ENCODE peak calls at places on chromosomes 12 and 14, in five cellular contexts. L is tibial nerve; O is HL-60; N is CD8-positive, alpha-beta T cell; F is effector memory CD4-positive, alpha-beta T cell. S is an unnamed sample.

GRCh38 chr12:89051065-89051677 is 301.1 kb downstream of the DUSP6 start:
- DNase-seq in L (no peak), O (peak; percentile 53), N (no peak), F (no peak), S (peak; percentile 69)

GRCh38 chr12:57864811-57865751 is 18.6 kb upstream of the CTDSP2 start:
- DNase-seq in L (peak; percentile 58), O (peak; percentile 38), N (peak; percentile 51), F (peak; percentile 28), S (peak; percentile 78)

GRCh38 chr12:75868501-75868900 is 163.1 kb downstream of the PHLDA1 start:
- DNase-seq in L (no peak), O (no peak), N (no peak), F (no peak), S (no peak)

GRCh38 chr14:22689186-22689585 is 45.0 kb upstream of the OR6J1 start:
- DNase-seq in L (no peak), O (no peak), N (no peak), F (no peak), S (peak; percentile 88)

GRCh38 chr12:5945071-5946008 is at the start of gene ANO2:
- DNase-seq in L (no peak), O (no peak), N (no peak), F (no peak), S (no peak)

GRCh38 chr12:47033081-47033480 is 46.3 kb upstream of the PCED1B start:
- DNase-seq in L (peak; percentile 20), O (no peak), N (no peak), F (no peak), S (peak; percentile 42)

GRCh38 chr12:80509781-80510556 is 65.9 kb downstream of the PTPRQ start:
- DNase-seq in L (no peak), O (no peak), N (no peak), F (no peak), S (peak; percentile 74)

GRCh38 chr12:27331299-27331926 is 1.2 kb upstream of the BMAL2 start:
- DNase-seq in L (no peak), O (no peak), N (no peak), F (no peak), S (peak; percentile 89)

GRCh38 chr14:64944861-64945260 is 2.3 kb upstream of the GPX2 start:
- DNase-seq in L (no peak), O (no peak), N (no peak), F (no peak), S (no peak)

GRCh38 chr14:81400852-81401251 is 728 bp upstream of the STON2 start:
- DNase-seq in L (peak; percentile 59), O (no peak), N (no peak), F (no peak), S (peak; percentile 100)

GRCh38 chr12:122726056-122726558 is 4.5 kb downstream of the HCAR1 start:
- DNase-seq in L (no peak), O (peak; percentile 31), N (no peak), F (peak; percentile 3), S (no peak)

GRCh38 chr14:65164068-65164824 is 61.9 kb upstream of the MAX start:
- DNase-seq in L (no peak), O (peak; percentile 7), N (no peak), F (no peak), S (peak; percentile 52)

GRCh38 chr14:22657861-22658260 is 13.7 kb upstream of the OR6J1 start:
- DNase-seq in L (no peak), O (peak; percentile 14), N (no peak), F (no peak), S (peak; percentile 44)

GRCh38 chr12:6229823-6230222 is 29.6 kb downstream of the CD9 start:
- DNase-seq in L (peak; percentile 48), O (peak; percentile 83), N (no peak), F (no peak), S (peak; percentile 86)

GRCh38 chr12:128944956-128945355 is 91.7 kb downstream of the GLT1D1 start:
- DNase-seq in L (no peak), O (no peak), N (no peak), F (no peak), S (no peak)

GRCh38 chr14:104724407-104724980 is 465 bp downstream of the ADSS1 start:
- DNase-seq in L (no peak), O (no peak), N (no peak), F (no peak), S (no peak)

GRCh38 chr12:128266559-128267245 is at the start of gene TMEM132C:
- DNase-seq in L (no peak), O (no peak), N (no peak), F (no peak), S (no peak)

GRCh38 chr12:31318870-31319269 is 7.1 kb downstream of the SINHCAF start:
- DNase-seq in L (no peak), O (no peak), N (no peak), F (no peak), S (no peak)

GRCh38 chr12:129964826-129965457 is 61.1 kb upstream of the TMEM132D start:
- DNase-seq in L (no peak), O (no peak), N (no peak), F (no peak), S (no peak)

GRCh38 chr12:123094349-123095073 is 56.4 kb downstream of the PITPNM2 start:
- DNase-seq in L (peak; percentile 17), O (no peak), N (no peak), F (no peak), S (peak; percentile 85)

GRCh38 chr12:39912211-39912980 is 193.5 kb downstream of the SLC2A13 start:
- DNase-seq in L (no peak), O (no peak), N (no peak), F (no peak), S (no peak)

DNA sequence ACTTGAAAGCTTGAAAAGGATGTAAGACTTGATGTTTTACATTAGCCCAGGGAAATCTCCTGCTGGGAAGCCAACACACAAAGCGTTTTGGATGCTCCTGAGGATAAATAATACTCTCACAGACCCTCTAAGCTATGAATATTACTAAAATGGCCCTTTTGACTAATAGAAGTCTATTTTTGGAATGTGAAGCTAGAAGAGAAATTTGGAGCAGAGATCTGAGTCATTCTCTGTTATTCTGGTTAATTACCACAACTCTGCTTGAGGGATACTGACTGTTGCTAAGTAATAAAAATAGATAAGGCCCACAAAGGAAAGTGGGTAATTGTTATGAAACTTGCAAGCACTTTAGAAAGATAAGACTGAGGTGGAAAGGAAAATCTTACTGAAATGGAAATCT is 346.2 kb upstream of the STXBP6 start:
- DNase-seq in L (no peak), O (no peak), N (no peak), F (no peak), S (no peak)
- H3K4me3 ChIP-seq in L (no peak overlapping the region), O (no peak overlapping the region), N (no peak overlapping the region), F (no peak overlapping the region), S (no peak overlapping the region)

DNA sequence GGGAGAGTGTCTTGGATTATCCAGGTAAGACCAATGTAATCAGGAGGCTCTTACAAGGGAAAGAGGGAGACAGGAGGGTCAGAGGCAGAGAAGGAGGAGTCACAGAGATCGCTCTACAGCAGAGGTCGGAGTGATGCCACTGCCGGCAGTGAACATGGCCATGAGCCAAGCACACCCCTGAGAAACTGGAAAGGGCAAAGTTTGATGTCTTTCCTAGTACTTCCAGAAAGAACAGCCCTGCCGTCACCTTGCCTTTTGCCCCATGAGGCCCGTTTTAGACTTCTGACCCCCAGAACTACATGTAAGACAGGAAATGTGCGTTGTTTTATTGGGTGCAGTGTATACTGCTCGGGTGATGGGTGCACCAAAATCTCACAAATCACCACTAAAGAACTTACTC is 133.7 kb downstream of the CALM1 start:
- DNase-seq in L (no peak), O (no peak), N (no peak), F (no peak), S (no peak)
- H3K4me3 ChIP-seq in L (no peak overlapping the region), O (no peak overlapping the region), N (no peak overlapping the region), F (no peak overlapping the region), S (no peak overlapping the region)

DNA sequence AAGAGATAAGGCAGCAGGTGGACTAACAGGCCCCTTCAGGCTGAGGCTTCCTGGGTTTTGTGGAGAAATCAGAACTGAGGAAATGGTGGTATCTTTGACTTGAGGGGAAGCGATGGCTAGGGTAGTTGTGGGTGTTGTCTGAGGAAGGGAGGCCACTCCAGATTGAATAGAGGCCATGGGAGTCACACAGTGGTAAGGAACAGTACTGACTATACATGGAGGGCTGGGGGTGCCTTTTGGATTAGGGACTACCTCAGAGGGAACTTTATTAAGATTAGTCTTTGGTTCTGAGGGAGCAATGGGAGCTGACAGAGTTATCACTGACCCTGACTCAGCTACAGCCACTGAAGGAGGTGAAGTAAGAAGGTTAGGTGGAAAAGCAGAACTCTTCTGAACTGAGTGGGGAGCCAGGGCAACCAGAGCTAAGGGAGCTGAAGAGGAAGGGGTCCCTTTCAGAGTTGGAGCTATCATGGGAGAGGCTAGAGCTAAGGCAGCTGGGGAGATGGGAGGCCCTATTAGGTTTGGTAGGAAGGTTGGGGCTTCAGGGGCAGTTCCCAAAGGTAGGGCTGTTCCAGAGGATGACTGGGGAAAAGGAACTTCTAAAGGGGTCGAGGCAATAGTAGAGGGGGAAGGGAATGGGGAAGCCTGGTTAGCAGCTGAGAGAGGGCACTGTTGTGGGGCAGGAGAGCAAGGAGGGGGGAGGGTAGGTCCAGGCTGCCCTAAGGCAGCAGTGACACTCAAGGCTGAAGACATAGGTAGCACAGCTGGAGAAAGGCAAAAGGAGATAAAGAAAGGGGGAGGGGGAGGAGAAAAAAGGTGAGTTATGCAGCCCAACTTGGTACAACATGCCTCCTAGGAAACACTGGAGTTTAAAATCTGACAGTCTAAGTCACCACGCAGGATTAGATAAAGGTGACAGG is 4.1 kb downstream of the NACA start:
- DNase-seq in L (no peak), O (peak; percentile 78), N (no peak), F (no peak), S (no peak)
- H3K4me3 ChIP-seq in L (no peak overlapping the region), O (no peak overlapping the region), N (peak overlapping the region; percentile 18), F (no peak overlapping the region), S (no peak overlapping the region)

GRCh38 chr14:68365228-68365627 is 427.6 kb downstream of the ZFP36L1 start:
- DNase-seq in L (no peak), O (no peak), N (no peak), F (no peak), S (peak; percentile 59)

GRCh38 chr14:68367444-68368014 is 425.3 kb downstream of the ZFP36L1 start:
- DNase-seq in L (no peak), O (no peak), N (no peak), F (no peak), S (no peak)

GRCh38 chr14:68368850-68369249 is 424.0 kb downstream of the ZFP36L1 start:
- DNase-seq in L (no peak), O (no peak), N (no peak), F (no peak), S (no peak)

GRCh38 chr14:68364823-68365222 is 428.0 kb downstream of the ZFP36L1 start:
- DNase-seq in L (no peak), O (no peak), N (no peak), F (no peak), S (no peak)

DNA sequence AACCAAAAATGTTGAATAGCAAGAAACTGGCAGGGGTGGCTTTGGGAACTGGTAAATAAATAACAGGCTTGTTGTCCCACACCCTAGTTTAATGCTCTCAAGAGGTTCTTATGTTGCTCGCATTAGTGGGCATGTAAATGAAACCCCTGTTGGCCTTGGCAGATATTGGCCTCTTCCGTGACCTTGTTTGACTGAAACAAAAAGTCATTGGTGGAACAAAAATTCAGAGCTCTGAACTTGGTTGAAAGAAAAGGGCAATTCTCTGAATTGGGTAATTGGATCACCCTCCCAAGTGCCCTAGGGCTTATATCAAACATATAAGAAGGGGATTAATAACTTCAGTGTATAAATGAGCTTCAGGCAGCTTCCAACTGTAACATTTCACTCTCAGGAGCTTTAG is 426.2 kb downstream of the ZFP36L1 start:
- DNase-seq in L (no peak), O (no peak), N (no peak), F (no peak), S (no peak)
- H3K4me3 ChIP-seq in L (no peak overlapping the region), O (no peak overlapping the region), N (no peak overlapping the region), F (no peak overlapping the region), S (no peak overlapping the region)